ENCODE peak calls at places on chromosomes 16 and 17, in nine cellular contexts. H, W, L, F, Q, S, R, D and N are unnamed samples.

GRCh38 chr16:56985288-56985961 is 3.9 kb upstream of the NLRC5 start:
- DNase-seq in F (peak), Q (no peak), D (no peak), L (no peak), H (peak), W (peak), S (no peak), R (peak), N (no peak)

GRCh38 chr17:44197980-44198720 is 1.5 kb downstream of the ATXN7L3 start:
- DNase-seq in H (peak), Q (no peak), R (no peak), D (no peak), L (peak), F (peak), S (no peak), W (no peak), N (no peak)

GRCh38 chr17:77215281-77215680 is 74.5 kb downstream of the SEC14L1 start:
- DNase-seq in H (no peak), W (no peak), S (no peak), R (no peak), D (no peak), F (no peak), L (no peak), Q (no peak), N (no peak)

GRCh38 chr17:48795444-48796162 is 21.4 kb downstream of the TTLL6 start:
- DNase-seq in Q (no peak), R (no peak), F (peak), D (no peak), L (no peak), S (no peak), H (no peak), W (no peak), N (no peak)

GRCh38 chr16:27572711-27573110 is 22.8 kb downstream of the KATNIP start:
- DNase-seq in W (no peak), H (peak), Q (no peak), S (no peak), L (no peak), D (no peak), F (no peak), R (no peak), N (no peak)

GRCh38 chr17:8520981-8521380 is 85.3 kb downstream of the NDEL1 start:
- DNase-seq in W (no peak), F (no peak), L (no peak), S (no peak), R (no peak), H (no peak), D (no peak), Q (no peak), N (no peak)

GRCh38 chr16:12757546-12757945 is 46.1 kb downstream of the CPPED1 start:
- DNase-seq in W (no peak), L (no peak), H (no peak), S (no peak), R (no peak), D (no peak), Q (no peak), F (no peak), N (no peak)

GRCh38 chr16:66264311-66265105 is 102.0 kb upstream of the CDH5 start:
- DNase-seq in L (no peak), S (no peak), W (no peak), H (no peak), F (no peak), Q (no peak), D (no peak), R (no peak), N (no peak)

GRCh38 chr16:12300490-12300889 is 324.0 kb downstream of the SNX29 start:
- DNase-seq in L (no peak), S (no peak), F (no peak), R (no peak), H (no peak), Q (no peak), W (no peak), D (no peak), N (no peak)

GRCh38 chr16:3641801-3642396 is 12.6 kb upstream of the DNASE1 start:
- DNase-seq in Q (no peak), D (no peak), R (no peak), L (no peak), H (no peak), S (no peak), W (no peak), F (no peak), N (no peak)

GRCh38 chr17:76188213-76189060 is 47.4 kb upstream of the FOXJ1 start:
- DNase-seq in R (no peak), W (no peak), H (no peak), Q (no peak), S (no peak), F (no peak), L (no peak), D (no peak), N (no peak)

GRCh38 chr16:49048557-49048956 is 233.1 kb downstream of the CBLN1 start:
- DNase-seq in W (no peak), F (peak), Q (peak), D (peak), S (no peak), H (no peak), L (no peak), R (no peak), N (no peak)

GRCh38 chr17:13540546-13540945 is 61.2 kb downstream of the HS3ST3A1 start:
- DNase-seq in S (no peak), H (no peak), F (no peak), W (no peak), L (no peak), Q (no peak), D (no peak), R (no peak), N (no peak)

GRCh38 chr16:68656771-68657170 is 11.7 kb downstream of the CDH3 start:
- DNase-seq in Q (no peak), L (no peak), R (no peak), D (no peak), W (no peak), H (no peak), F (no peak), S (no peak), N (no peak)